ENCODE peak calls at places on chromosome 16, in eight cellular contexts. H is activated naive CD8-positive, alpha-beta T cell treated with anti-CD3 and anti-CD28 coated beads, Interleukin-2, amount 50 U/mL, for 16 hours; I is GM04504; D is WERI-Rb-1; S is upper lobe of right lung; C is spleen; W is activated CD4-positive, alpha-beta T cell treated with anti-CD3 and anti-CD28 coated beads, Interleukin-2, amount 50 U/mL, for 1 hour; U is activated CD8-positive, alpha-beta T cell treated with anti-CD3 and anti-CD28 coated beads for 36 hours. X is an unnamed sample.

GRCh38 chr16:4081577-4082021 is 34.6 kb downstream of the ADCY9 start:
- DNase-seq in U (peak), D (no peak), W (peak), H (peak), C (no peak), I (no peak), S (no peak), X (no peak)

GRCh38 chr16:57600952-57601580 is 27.4 kb upstream of the ADGRG1 start:
- DNase-seq in C (no peak), S (no peak), W (no peak), H (no peak), U (no peak), D (no peak), I (no peak), X (no peak)

GRCh38 chr16:48451323-48451722 is 66.1 kb upstream of the SIAH1 start:
- DNase-seq in C (no peak), S (no peak), H (no peak), W (no peak), D (no peak), U (no peak), I (no peak), X (no peak)

GRCh38 chr16:49581630-49582298 is 208.2 kb downstream of the C16orf78 start:
- DNase-seq in S (peak), D (no peak), U (no peak), I (no peak), H (no peak), C (peak), W (no peak), X (no peak)

GRCh38 chr16:81842564-81843242 is 63.6 kb downstream of the PLCG2 start:
- DNase-seq in D (no peak), S (no peak), C (no peak), I (no peak), U (no peak), H (no peak), W (no peak), X (no peak)

GRCh38 chr16:970766-971581 is at the start of gene LMF1:
- DNase-seq in D (peak), I (peak), C (peak), H (peak), W (peak), S (peak), U (peak), X (peak)

GRCh38 chr16:30148101-30148500 is 25.1 kb upstream of the MAPK3 start:
- DNase-seq in I (no peak), U (no peak), C (no peak), D (no peak), H (no peak), W (no peak), S (no peak), X (no peak)

GRCh38 chr16:7509919-7510705 is 177.5 kb downstream of the RBFOX1 start:
- DNase-seq in C (no peak), U (no peak), W (no peak), I (no peak), D (no peak), H (no peak), S (no peak), X (no peak)

GRCh38 chr16:48531011-48531962 is 78.7 kb downstream of the N4BP1 start:
- DNase-seq in S (peak), U (no peak), I (peak), C (no peak), D (no peak), H (no peak), W (no peak), X (peak)

GRCh38 chr16:4461250-4462085 is 13.0 kb downstream of the NMRAL1 start:
- DNase-seq in I (no peak), U (peak), C (no peak), H (no peak), W (no peak), S (no peak), D (peak), X (no peak)

GRCh38 chr16:24758373-24758772 is 28.9 kb downstream of the TNRC6A start:
- DNase-seq in I (no peak), W (no peak), U (no peak), D (no peak), C (no peak), S (no peak), H (no peak), X (no peak)

GRCh38 chr16:67388591-67388990 is 4.7 kb downstream of the TPPP3 start:
- DNase-seq in S (peak), D (no peak), H (no peak), C (peak), W (no peak), U (no peak), I (no peak), X (peak)

GRCh38 chr16:49505556-49505955 is 132.0 kb downstream of the C16orf78 start:
- DNase-seq in S (no peak), H (no peak), C (peak), D (no peak), I (no peak), U (no peak), W (no peak), X (no peak)

GRCh38 chr16:22664561-22664997 is 149.4 kb upstream of the HS3ST2 start:
- DNase-seq in U (no peak), W (no peak), H (no peak), S (no peak), C (no peak), D (no peak), I (no peak), X (no peak)

GRCh38 chr16:81610144-81610842 is 165.7 kb downstream of the CMIP start:
- DNase-seq in W (no peak), C (no peak), D (no peak), H (no peak), I (peak), U (no peak), S (peak), X (peak)

GRCh38 chr16:67528870-67529638 is 425 bp downstream of the RIPOR1 start:
- DNase-seq in U (peak), D (peak), C (peak), W (peak), S (peak), H (no peak), I (no peak), X (peak)

GRCh38 chr16:14322186-14322585 is 251.1 kb downstream of the MRTFB start:
- DNase-seq in S (no peak), C (no peak), W (no peak), I (no peak), U (no peak), D (no peak), H (no peak), X (no peak)

GRCh38 chr16:11152677-11153321 is 103.2 kb downstream of the SOCS1 start:
- DNase-seq in U (no peak), S (no peak), C (peak), W (no peak), D (no peak), I (no peak), H (no peak), X (peak)

GRCh38 chr16:1244881-1245280 is 4.4 kb downstream of the TPSAB1 start:
- DNase-seq in W (no peak), U (peak), D (peak), S (no peak), I (no peak), C (peak), H (no peak), X (no peak)

GRCh38 chr16:66128363-66128725 is 238.1 kb upstream of the CDH5 start:
- DNase-seq in U (no peak), H (no peak), W (no peak), D (no peak), C (no peak), S (no peak), I (no peak), X (no peak)

GRCh38 chr16:11857161-11857560 is 5.8 kb upstream of the RSL1D1 start:
- DNase-seq in U (no peak), S (no peak), I (peak), W (no peak), D (no peak), C (no peak), H (no peak), X (no peak)

GRCh38 chr16:50027829-50028228 is 2.8 kb downstream of the CNEP1R1 start:
- DNase-seq in U (no peak), W (no peak), H (no peak), I (no peak), S (no peak), C (no peak), D (no peak), X (no peak)

GRCh38 chr16:2156025-2156848 is 655 bp downstream of the TRAF7 start:
- DNase-seq in I (peak), U (no peak), S (no peak), D (no peak), W (no peak), H (no peak), C (peak), X (peak)

GRCh38 chr16:25110392-25110947 is 1.1 kb upstream of the LCMT1 start:
- DNase-seq in U (peak), C (no peak), I (no peak), S (no peak), H (no peak), W (no peak), D (no peak), X (no peak)

GRCh38 chr16:78866556-78866955 is 734.0 kb downstream of the MAF start:
- DNase-seq in I (no peak), W (no peak), S (no peak), D (no peak), C (no peak), U (no peak), H (no peak), X (no peak)

GRCh38 chr16:86932130-86932982 is 354.0 kb downstream of the FOXL1 start:
- DNase-seq in D (no peak), I (no peak), H (no peak), C (no peak), S (no peak), U (no peak), W (no peak), X (no peak)

GRCh38 chr16:68985855-68986254 is 119.6 kb upstream of the HAS3 start:
- DNase-seq in S (no peak), W (no peak), C (no peak), I (peak), U (no peak), D (no peak), H (no peak), X (no peak)

GRCh38 chr16:84450176-84450865 is 54.1 kb downstream of the MEAK7 start:
- DNase-seq in W (no peak), D (no peak), I (no peak), H (no peak), C (no peak), S (peak), U (no peak), X (no peak)

GRCh38 chr16:87765473-87765775 is 362 bp downstream of the KLHDC4 start:
- DNase-seq in C (no peak), W (peak), U (peak), H (no peak), D (no peak), S (peak), I (no peak), X (no peak)

GRCh38 chr16:88599092-88599733 is 29.0 kb downstream of the ZC3H18 start:
- DNase-seq in W (no peak), U (no peak), C (peak), H (no peak), I (no peak), S (peak), D (no peak), X (peak)

GRCh38 chr16:28107232-28107631 is 43.7 kb upstream of the GSG1L start:
- DNase-seq in U (no peak), D (no peak), H (no peak), S (no peak), C (peak), I (no peak), W (no peak), X (no peak)